ENCODE peak calls at places on chromosomes 12 and 14, in eight cellular contexts. P, Z, W, Y, M, F, R and I are unnamed samples.

GRCh38 chr12:88308825-88309224 is 166.7 kb downstream of the TMTC3 start:
- DNase-seq in F (no peak), P (no peak), M (peak), W (no peak), Z (no peak), Y (peak), R (no peak), I (no peak)

GRCh38 chr14:31895206-31895605 is 181.9 kb upstream of the ARHGAP5 start:
- DNase-seq in R (no peak), Z (no peak), W (no peak), M (peak), F (no peak), P (no peak), Y (peak), I (no peak)

GRCh38 chr12:1845427-1845826 is 25.1 kb downstream of the LRTM2 start:
- DNase-seq in M (no peak), R (no peak), Y (no peak), Z (no peak), P (no peak), F (no peak), W (no peak), I (no peak)

GRCh38 chr14:36383674-36384421 is 63.4 kb upstream of the MBIP start:
- DNase-seq in R (peak), W (no peak), Z (no peak), P (no peak), M (no peak), Y (peak), F (no peak), I (no peak)

GRCh38 chr14:26870722-26871121 is 272.9 kb upstream of the NOVA1 start:
- DNase-seq in P (no peak), W (no peak), M (no peak), Z (no peak), R (no peak), F (no peak), Y (no peak), I (peak)

GRCh38 chr14:54169254-54169924 is 212.8 kb upstream of the BMP4 start:
- DNase-seq in F (no peak), M (no peak), R (no peak), Z (no peak), P (no peak), W (no peak), Y (peak), I (peak)

GRCh38 chr12:109762071-109762672 is 48.5 kb downstream of the FAM222A start:
- DNase-seq in M (no peak), Z (no peak), F (peak), P (peak), Y (no peak), R (no peak), W (no peak), I (no peak)

GRCh38 chr12:62296001-62296400 is 35.8 kb downstream of the USP15 start:
- DNase-seq in Z (no peak), Y (no peak), M (no peak), P (no peak), W (no peak), F (no peak), R (no peak), I (no peak)

GRCh38 chr12:46941981-46942380 is 116.2 kb upstream of the SLC38A4 start:
- DNase-seq in R (no peak), M (no peak), Z (no peak), Y (no peak), W (no peak), P (no peak), F (no peak), I (no peak)

GRCh38 chr14:53534841-53535240 is 381.7 kb upstream of the DDHD1 start:
- DNase-seq in Y (peak), W (no peak), Z (no peak), F (no peak), P (no peak), M (no peak), R (no peak), I (no peak)

GRCh38 chr14:50023671-50024490 is 92.5 kb downstream of the VCPKMT start:
- DNase-seq in R (no peak), M (peak), Z (no peak), Y (peak), F (no peak), P (no peak), W (no peak), I (no peak)

GRCh38 chr12:70043490-70044138 is 199.6 kb upstream of the CNOT2 start:
- DNase-seq in F (no peak), P (no peak), Y (no peak), R (no peak), W (no peak), Z (no peak), M (no peak), I (no peak)

GRCh38 chr14:94598816-94599655 is 13.2 kb upstream of the SERPINA3 start:
- DNase-seq in Y (peak), F (peak), P (no peak), R (peak), M (peak), W (no peak), Z (no peak), I (no peak)

GRCh38 chr12:92208613-92209121 is 63.0 kb upstream of the BTG1 start:
- DNase-seq in R (no peak), P (no peak), Z (no peak), W (peak), M (peak), F (no peak), Y (peak), I (peak)

GRCh38 chr14:104422301-104423223 is 157.0 kb upstream of the C14orf180 start:
- DNase-seq in F (no peak), P (peak), Y (no peak), W (no peak), Z (no peak), R (no peak), M (no peak), I (no peak)

GRCh38 chr14:105898482-105899010 is 372.2 kb downstream of the TMEM121 start:
- DNase-seq in Z (no peak), Y (no peak), F (peak), M (no peak), W (no peak), P (no peak), R (peak), I (no peak)

GRCh38 chr14:102593841-102594170 is 1.4 kb downstream of the RCOR1 start:
- DNase-seq in W (no peak), R (no peak), Z (no peak), Y (no peak), M (no peak), F (no peak), P (no peak), I (no peak)

GRCh38 chr14:54600685-54601084 is 33.8 kb downstream of the SAMD4A start:
- DNase-seq in W (peak), M (peak), F (no peak), Y (peak), R (no peak), Z (no peak), P (no peak), I (no peak)

GRCh38 chr12:12705833-12706520 is 10.0 kb upstream of the GPR19 start:
- DNase-seq in W (no peak), M (no peak), P (no peak), Y (peak), R (peak), Z (no peak), F (peak), I (no peak)

GRCh38 chr14:104154246-104154645 is 15.9 kb downstream of the KIF26A start:
- DNase-seq in F (no peak), Z (no peak), P (no peak), W (no peak), R (no peak), M (no peak), Y (no peak), I (no peak)

GRCh38 chr14:75095690-75096089 is 26.2 kb downstream of the ZC2HC1C start:
- DNase-seq in R (no peak), F (no peak), P (no peak), M (no peak), Y (no peak), W (no peak), Z (no peak), I (no peak)

GRCh38 chr12:118013283-118013682 is 3.2 kb upstream of the RFC5 start:
- DNase-seq in Y (no peak), R (no peak), P (no peak), W (no peak), Z (no peak), F (no peak), M (no peak), I (no peak)

GRCh38 chr12:46675736-46676135 is 150.1 kb downstream of the SLC38A4 start:
- DNase-seq in Y (peak), W (peak), R (peak), F (peak), M (peak), P (no peak), Z (no peak), I (no peak)

GRCh38 chr12:116539905-116540482 is 19.2 kb upstream of the MAP1LC3B2 start:
- DNase-seq in W (peak), M (peak), R (peak), F (peak), Z (no peak), Y (peak), P (peak), I (peak)

GRCh38 chr12:122395319-122395718 is 27.1 kb downstream of the CLIP1 start:
- DNase-seq in P (no peak), R (no peak), M (peak), W (no peak), Z (no peak), Y (peak), F (no peak), I (no peak)

GRCh38 chr14:22976620-22977433 is 5.5 kb downstream of the AJUBA start:
- DNase-seq in Y (peak), W (peak), R (no peak), M (peak), Z (no peak), F (no peak), P (no peak), I (no peak)

GRCh38 chr12:46787496-46788055 is 38.2 kb downstream of the SLC38A4 start:
- DNase-seq in Y (peak), P (no peak), W (no peak), Z (no peak), R (no peak), F (no peak), M (no peak), I (no peak)

GRCh38 chr12:29053567-29053966 is 95.5 kb upstream of the FAR2 start:
- DNase-seq in M (no peak), F (no peak), Y (no peak), W (no peak), P (no peak), Z (no peak), R (no peak), I (no peak)

GRCh38 chr14:39447155-39447554 is 14.9 kb upstream of the FBXO33 start:
- DNase-seq in W (no peak), R (no peak), F (no peak), P (no peak), M (no peak), Y (no peak), Z (no peak), I (no peak)

GRCh38 chr14:96567289-96567899 is 65.2 kb downstream of the PAPOLA start:
- DNase-seq in P (no peak), R (no peak), Y (peak), M (peak), W (peak), Z (peak), F (no peak), I (peak)

GRCh38 chr12:94942663-94943062 is 60.8 kb downstream of the NDUFA12 start:
- DNase-seq in M (no peak), W (no peak), Y (no peak), P (no peak), F (no peak), Z (no peak), R (no peak), I (no peak)

GRCh38 chr14:22656226-22656625 is 12.1 kb upstream of the OR6J1 start:
- DNase-seq in Z (no peak), M (no peak), F (no peak), W (no peak), R (no peak), Y (no peak), P (no peak), I (no peak)

GRCh38 chr12:82852529-82852928 is 165.8 kb downstream of the TMTC2 start:
- DNase-seq in P (no peak), F (no peak), Z (no peak), Y (no peak), W (no peak), M (no peak), R (no peak), I (no peak)